ENCODE peak calls at places on chromosomes 16 and 17, in eight cellular contexts. L is WTC11, Z is left lung, C is upper lobe of right lung, H is body of pancreas, W is OCI-LY7, O is RWPE1, X is omental fat pad. V is an unnamed sample.

GRCh38 chr16:79134300-79134699 is 466.2 kb downstream of the MAF start:
- DNase-seq in L (no peak), W (no peak), H (no peak), Z (no peak), X (no peak), C (no peak), O (no peak), V (no peak)

GRCh38 chr17:43768943-43769342 is 9.8 kb downstream of the DUSP3 start:
- DNase-seq in X (no peak), H (no peak), L (no peak), W (no peak), O (no peak), C (no peak), Z (no peak), V (no peak)

GRCh38 chr17:22692801-22693171 is 1000.5 kb downstream of the KCNJ18 start:
- DNase-seq in W (no peak), L (no peak), X (no peak), H (no peak), Z (no peak), C (no peak), O (no peak), V (no peak)

GRCh38 chr16:88686062-88686438 is 257 bp downstream of the SNAI3 start:
- DNase-seq in L (no peak), Z (peak), C (peak), W (no peak), H (peak), X (no peak), O (no peak), V (no peak)

GRCh38 chr17:78105551-78105950 is 23.0 kb downstream of the TMC6 start:
- DNase-seq in O (no peak), Z (no peak), X (no peak), C (no peak), L (no peak), W (no peak), H (no peak), V (no peak)

GRCh38 chr16:84662471-84662870 is 14.2 kb downstream of the KLHL36 start:
- DNase-seq in H (no peak), X (no peak), W (no peak), O (no peak), Z (no peak), L (no peak), C (no peak), V (no peak)

GRCh38 chr17:77738666-77739531 is 219.6 kb upstream of the TNRC6C start:
- DNase-seq in X (no peak), H (no peak), O (no peak), L (peak), Z (no peak), C (peak), W (no peak), V (no peak)

GRCh38 chr17:47270946-47271705 is 17.5 kb downstream of the ITGB3 start:
- DNase-seq in C (no peak), X (no peak), O (no peak), W (no peak), L (no peak), Z (no peak), H (no peak), V (no peak)

GRCh38 chr17:45050680-45051059 is 762 bp downstream of the DCAKD start:
- DNase-seq in H (no peak), X (no peak), O (no peak), W (peak), C (no peak), L (no peak), Z (no peak), V (no peak)

GRCh38 chr17:9052921-9053320 is 31.6 kb downstream of the NTN1 start:
- DNase-seq in X (no peak), C (no peak), W (no peak), Z (no peak), O (no peak), H (no peak), L (no peak), V (no peak)

GRCh38 chr16:57540906-57541753 is 1.3 kb upstream of the ADGRG5 start:
- DNase-seq in H (no peak), X (peak), W (no peak), C (no peak), L (no peak), Z (no peak), O (peak), V (no peak)

GRCh38 chr17:57124053-57124452 is 39.0 kb downstream of the AKAP1 start:
- DNase-seq in O (no peak), H (no peak), X (no peak), W (no peak), L (no peak), Z (no peak), C (no peak), V (no peak)

GRCh38 chr17:78120971-78121800 is 7.4 kb downstream of the TMC6 start:
- DNase-seq in X (no peak), O (no peak), W (peak), C (no peak), Z (peak), H (no peak), L (no peak), V (peak)

GRCh38 chr17:80265205-80266068 is 4.8 kb downstream of the RNF213 start:
- DNase-seq in O (no peak), L (no peak), Z (no peak), X (no peak), W (no peak), H (no peak), C (peak), V (no peak)

GRCh38 chr17:8140058-8140412 is 12.2 kb downstream of the PER1 start:
- DNase-seq in Z (peak), X (no peak), L (no peak), C (peak), W (no peak), H (peak), O (no peak), V (no peak)

GRCh38 chr17:39820541-39820940 is 43.6 kb downstream of the IKZF3 start:
- DNase-seq in Z (no peak), O (no peak), X (no peak), C (no peak), L (no peak), H (no peak), W (no peak), V (no peak)

GRCh38 chr17:69314246-69315030 is 12.5 kb downstream of the ABCA5 start:
- DNase-seq in W (no peak), C (no peak), X (no peak), H (no peak), Z (no peak), L (no peak), O (no peak), V (no peak)

GRCh38 chr17:4593021-4593797 is 8.9 kb downstream of the SMTNL2 start:
- DNase-seq in Z (peak), H (no peak), W (no peak), X (no peak), C (no peak), L (no peak), O (no peak), V (no peak)

DNA sequence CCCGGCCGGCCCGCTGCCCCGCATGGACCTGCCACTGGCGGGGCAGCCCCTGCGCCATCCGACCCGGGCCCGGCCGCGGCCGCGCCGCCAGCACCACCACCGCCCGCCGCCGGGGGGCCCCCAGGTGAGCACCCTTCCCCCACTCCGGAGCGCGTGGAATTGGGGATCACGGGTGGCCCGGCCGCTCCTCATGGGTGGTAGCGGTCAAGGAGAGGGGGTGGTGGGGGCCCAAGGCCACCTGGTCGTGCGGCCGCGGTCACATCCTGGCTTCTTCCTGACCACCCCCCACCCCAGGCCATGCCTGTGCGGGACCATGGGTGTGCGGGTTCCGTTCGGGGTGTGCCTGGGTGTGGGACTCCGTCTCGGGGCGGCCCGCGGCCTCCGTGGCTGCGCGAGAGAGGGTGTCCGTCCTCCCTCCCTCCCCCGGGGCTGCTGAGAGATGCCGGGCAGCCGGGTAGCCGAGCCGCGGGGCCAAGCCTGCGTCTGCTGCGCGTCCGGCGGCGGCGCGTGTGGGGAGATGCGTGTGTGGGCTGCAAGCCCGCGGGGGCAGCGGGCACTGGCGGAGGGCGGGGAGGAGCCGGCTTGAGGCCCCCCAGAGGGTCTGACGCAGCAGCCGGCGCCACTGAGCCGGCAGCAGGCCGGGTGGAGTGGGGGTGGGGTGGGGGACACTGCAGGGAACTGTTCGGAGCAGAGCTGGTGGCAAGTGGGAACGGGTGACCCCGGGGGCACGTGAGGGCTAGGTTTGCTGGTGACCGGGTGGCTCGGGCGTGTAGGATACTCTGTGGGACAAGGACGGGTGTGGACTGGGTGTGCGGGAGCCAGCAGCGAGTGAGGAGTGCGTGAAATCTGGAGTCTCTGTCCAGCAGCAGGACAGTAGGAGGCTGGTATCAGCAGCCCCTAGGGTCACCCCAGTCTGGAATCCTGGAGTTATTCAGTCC is 6.7 kb downstream of the ACD start:
- DNase-seq in L (no peak), C (no peak), H (no peak), Z (peak), W (no peak), X (no peak), O (no peak), V (no peak)
- TF ChIP-seq CTCF in L (no peak), C (no peak), H (peak), Z (no peak), W (no peak), X (no peak), O (peak), V (no peak)

GRCh38 chr16:12467418-12468210 is 336.1 kb downstream of the CPPED1 start:
- DNase-seq in C (no peak), W (no peak), Z (no peak), O (no peak), X (no peak), H (no peak), L (no peak), V (no peak)

GRCh38 chr16:12470311-12471229 is 333.1 kb downstream of the CPPED1 start:
- DNase-seq in L (no peak), C (no peak), W (no peak), O (no peak), X (no peak), H (no peak), Z (no peak), V (no peak)

GRCh38 chr16:12463961-12464360 is 339.7 kb downstream of the CPPED1 start:
- DNase-seq in W (no peak), L (no peak), O (no peak), Z (no peak), H (no peak), C (no peak), X (no peak), V (no peak)

GRCh38 chr16:12471383-12471782 is 332.3 kb downstream of the CPPED1 start:
- DNase-seq in W (no peak), L (no peak), H (no peak), X (no peak), Z (no peak), C (no peak), O (no peak), V (no peak)

GRCh38 chr16:12468552-12468951 is 335.1 kb downstream of the CPPED1 start:
- DNase-seq in X (no peak), H (no peak), W (peak), L (peak), C (no peak), O (no peak), Z (no peak), V (no peak)
- TF ChIP-seq CTCF in X (no peak), H (no peak), W (peak), L (peak), C (no peak), O (no peak), Z (no peak), V (no peak)

GRCh38 chr16:30369938-30370443 is 303 bp downstream of the TBC1D10B start:
- DNase-seq in O (no peak), L (no peak), H (no peak), X (no peak), C (no peak), Z (no peak), W (no peak), V (no peak)

GRCh38 chr16:30371248-30371816 is 1.0 kb upstream of the TBC1D10B start:
- DNase-seq in Z (no peak), L (no peak), C (no peak), H (no peak), O (no peak), W (no peak), X (no peak), V (no peak)

GRCh38 chr16:30372037-30372712 is 1.9 kb upstream of the TBC1D10B start:
- DNase-seq in Z (no peak), H (no peak), L (no peak), W (peak), X (no peak), C (no peak), O (no peak), V (no peak)

GRCh38 chr16:30369091-30369937 is 980 bp downstream of the TBC1D10B start:
- DNase-seq in Z (peak), H (no peak), W (no peak), X (no peak), C (no peak), L (no peak), O (no peak), V (no peak)

DNA sequence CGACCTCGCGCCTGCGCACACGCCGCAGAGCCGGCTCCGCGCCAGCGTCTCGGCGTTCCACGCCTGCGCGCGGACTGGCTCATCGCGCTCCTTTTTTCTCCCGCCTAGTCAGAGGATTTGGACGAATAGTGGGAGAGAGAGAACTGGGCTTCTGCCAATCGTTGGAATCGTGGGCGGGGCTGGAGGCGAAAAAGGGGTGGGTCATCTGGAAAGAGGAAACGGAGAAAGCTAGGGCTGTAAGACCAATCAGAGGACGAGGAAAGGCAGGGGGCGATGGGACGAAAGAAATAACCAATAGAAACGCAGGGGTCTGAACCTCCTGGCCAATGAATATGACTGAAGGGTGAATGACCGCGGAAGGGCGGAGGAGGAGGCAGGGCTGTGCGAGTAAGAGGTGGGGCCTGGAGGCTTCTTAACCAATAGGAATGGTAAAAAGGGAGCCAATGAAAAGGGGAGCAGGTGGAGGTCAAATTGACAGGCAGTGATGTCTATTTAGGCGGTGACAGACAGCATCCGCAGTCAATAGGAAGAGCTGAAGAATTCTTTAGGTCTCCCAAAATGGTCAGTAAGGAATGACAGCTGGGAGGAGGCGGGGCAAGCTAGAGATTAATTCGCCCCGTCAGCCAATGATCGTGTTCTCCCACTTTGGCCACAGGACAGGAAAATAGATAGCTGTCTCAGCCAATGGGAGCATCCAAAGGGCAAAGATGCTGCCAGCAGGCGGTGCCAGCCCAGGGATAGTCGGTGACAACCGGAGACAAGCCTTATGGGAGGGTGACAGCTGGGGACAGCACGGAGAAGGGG is at the start of gene TBC1D10B:
- DNase-seq in C (peak), L (peak), O (peak), W (peak), Z (peak), H (peak), X (peak), V (peak)
- TF ChIP-seq CTCF in C (peak), L (no peak), O (no peak), W (peak), Z (no peak), H (peak), X (no peak), V (no peak)

DNA sequence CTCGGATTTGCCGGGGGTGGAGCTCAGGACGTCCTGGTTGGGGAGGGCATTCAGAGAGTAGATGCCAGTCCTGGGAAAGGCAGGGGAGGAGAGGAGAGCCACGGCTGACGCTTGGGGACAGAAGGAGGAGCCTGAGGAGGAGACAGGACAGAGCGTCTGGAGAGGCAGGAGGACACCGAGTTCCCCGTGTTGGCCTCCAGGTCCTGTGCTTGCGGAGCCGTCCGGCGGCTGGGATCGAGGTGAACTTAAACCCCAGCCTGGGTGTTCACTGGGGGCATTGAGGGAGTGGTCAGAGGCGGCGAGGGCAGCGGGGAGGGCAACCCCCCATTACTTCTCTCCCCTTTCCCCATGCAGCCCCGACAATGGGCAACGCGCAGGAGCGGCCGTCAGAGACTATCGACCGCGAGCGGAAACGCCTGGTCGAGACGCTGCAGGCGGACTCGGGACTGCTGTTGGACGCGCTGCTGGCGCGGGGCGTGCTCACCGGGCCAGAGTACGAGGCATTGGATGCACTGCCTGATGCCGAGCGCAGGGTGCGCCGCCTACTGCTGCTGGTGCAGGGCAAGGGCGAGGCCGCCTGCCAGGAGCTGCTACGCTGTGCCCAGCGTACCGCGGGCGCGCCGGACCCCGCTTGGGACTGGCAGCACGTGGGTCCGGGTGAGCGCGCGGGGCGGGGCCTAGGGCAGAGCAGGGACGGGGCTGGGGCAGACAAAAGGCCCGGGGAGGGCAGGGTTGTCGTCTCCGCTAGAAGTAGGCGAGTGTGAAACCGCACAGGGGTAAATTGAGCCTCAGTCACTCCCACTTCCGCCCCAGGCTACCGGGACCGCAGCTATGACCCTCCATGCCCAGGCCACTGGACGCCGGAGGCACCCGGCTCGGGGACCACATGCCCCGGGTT is 3.7 kb downstream of the NOL3 start:
- DNase-seq in O (peak), C (peak), L (peak), X (peak), Z (peak), H (peak), W (peak), V (peak)
- TF ChIP-seq CTCF in O (peak), C (peak), L (no peak), X (no peak), Z (peak), H (peak), W (peak), V (no peak)

GRCh38 chr16:69537706-69538080 is 28.1 kb upstream of the NFAT5 start:
- DNase-seq in C (no peak), O (no peak), Z (no peak), H (no peak), L (no peak), W (no peak), X (no peak), V (no peak)

GRCh38 chr16:69531988-69532387 is 33.8 kb upstream of the NFAT5 start:
- DNase-seq in W (no peak), X (no peak), L (no peak), H (no peak), Z (no peak), O (no peak), C (no peak), V (no peak)

GRCh38 chr16:69534720-69535119 is 31.0 kb upstream of the NFAT5 start:
- DNase-seq in O (no peak), W (no peak), X (no peak), C (no peak), H (no peak), L (no peak), Z (no peak), V (no peak)

GRCh38 chr16:69535123-69536050 is 30.4 kb upstream of the NFAT5 start:
- DNase-seq in W (no peak), L (no peak), O (peak), C (no peak), Z (no peak), H (no peak), X (no peak), V (no peak)

GRCh38 chr16:69532761-69533459 is 32.9 kb upstream of the NFAT5 start:
- DNase-seq in L (no peak), W (no peak), Z (no peak), H (no peak), X (no peak), O (no peak), C (no peak), V (no peak)
- TF ChIP-seq CTCF in L (no peak), W (no peak), Z (no peak), H (no peak), X (no peak), O (no peak), C (no peak), V (no peak)

GRCh38 chr17:13837417-13837816 is 231.9 kb upstream of the COX10 start:
- DNase-seq in X (no peak), W (no peak), C (no peak), H (no peak), L (no peak), O (no peak), Z (peak), V (no peak)

GRCh38 chr17:13835151-13835550 is 233.4 kb upstream of the HS3ST3A1 start:
- DNase-seq in H (no peak), O (no peak), X (no peak), W (no peak), C (no peak), L (no peak), Z (no peak), V (no peak)

DNA sequence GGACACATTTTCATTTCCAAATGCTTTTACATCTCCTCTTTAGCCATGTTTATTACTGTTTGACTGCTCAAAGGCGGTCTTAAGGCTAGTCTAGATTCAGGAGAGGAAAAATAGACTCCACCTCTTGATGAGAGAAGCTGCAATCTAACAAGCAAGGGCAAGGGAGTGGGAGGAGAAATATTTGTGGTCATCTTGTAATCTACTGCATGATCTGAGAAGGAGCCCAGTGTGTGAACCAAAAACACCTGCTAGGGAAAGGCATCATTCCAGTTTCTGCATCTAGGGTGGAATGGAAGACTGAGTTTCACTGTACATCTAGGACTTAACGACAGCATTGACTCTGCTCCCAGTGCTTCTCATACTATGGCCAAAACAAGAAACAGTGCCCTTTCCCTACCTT is 232.2 kb upstream of the HS3ST3A1 start:
- DNase-seq in L (no peak), C (no peak), Z (no peak), H (no peak), W (no peak), X (no peak), O (no peak), V (no peak)
- TF ChIP-seq CTCF in L (no peak), C (no peak), Z (no peak), H (no peak), W (no peak), X (no peak), O (no peak), V (no peak)